ENCODE peak calls at places on chromosomes 2 and 18, in four cellular contexts. N is lung, S is brain microvascular endothelial cell, K is psoas muscle. W is an unnamed sample.

GRCh38 chr2:19337742-19338141 is 20.7 kb downstream of the OSR1 start:
- DNase-seq in N (no peak), S (no peak), K (no peak), W (no peak)

GRCh38 chr2:143909577-143909976 is 610.3 kb downstream of the ZEB2 start:
- DNase-seq in N (no peak), S (no peak), K (no peak), W (no peak)

GRCh38 chr2:237306083-237306786 is 107.7 kb downstream of the COL6A3 start:
- DNase-seq in N (no peak), S (peak; percentile 83), K (no peak), W (no peak)

GRCh38 chr2:129748250-129748649 is 231.2 kb upstream of the RAB6C start:
- DNase-seq in N (no peak), S (no peak), K (no peak), W (no peak)

GRCh38 chr2:15533860-15534480 is 27.2 kb downstream of the NBAS start:
- DNase-seq in N (no peak), S (no peak), K (no peak), W (no peak)

GRCh38 chr2:122885436-122885835 is 1130.0 kb downstream of the TSN start:
- DNase-seq in N (no peak), S (no peak), K (no peak), W (no peak)

GRCh38 chr2:54428401-54428800 is 27.7 kb upstream of the SPTBN1 start:
- DNase-seq in N (no peak), S (no peak), K (peak; percentile 33), W (no peak)

GRCh38 chr2:106531676-106532075 is 44.5 kb downstream of the CD8B2 start:
- DNase-seq in N (no peak), S (peak; percentile 10), K (no peak), W (no peak)

GRCh38 chr2:216568563-216568962 is 64.7 kb upstream of the IGFBP2 start:
- DNase-seq in N (no peak), S (no peak), K (no peak), W (no peak)

GRCh38 chr2:150274108-150274507 is 213.4 kb downstream of the RND3 start:
- DNase-seq in N (no peak), S (peak; percentile 9), K (no peak), W (no peak)

GRCh38 chr18:79526468-79527460 is 131.0 kb downstream of the NFATC1 start:
- DNase-seq in N (peak; percentile 38), S (no peak), K (no peak), W (no peak)

GRCh38 chr2:241865957-241866858 is 3.3 kb upstream of the RTP5 start:
- DNase-seq in N (no peak), S (no peak), K (peak; percentile 12), W (no peak)

GRCh38 chr2:172021955-172022354 is 22.2 kb downstream of the METAP1D start:
- DNase-seq in N (no peak), S (peak; percentile 54), K (no peak), W (no peak)

GRCh38 chr2:149606251-149606811 is 18.8 kb upstream of the MMADHC start:
- DNase-seq in N (no peak), S (peak; percentile 32), K (no peak), W (no peak)

GRCh38 chr2:212032536-212033219 is 505.9 kb downstream of the ERBB4 start:
- DNase-seq in N (no peak), S (peak; percentile 42), K (no peak), W (no peak)

GRCh38 chr2:134248913-134249312 is 5.0 kb upstream of the MGAT5 start:
- DNase-seq in N (no peak), S (no peak), K (no peak), W (no peak)

DNA sequence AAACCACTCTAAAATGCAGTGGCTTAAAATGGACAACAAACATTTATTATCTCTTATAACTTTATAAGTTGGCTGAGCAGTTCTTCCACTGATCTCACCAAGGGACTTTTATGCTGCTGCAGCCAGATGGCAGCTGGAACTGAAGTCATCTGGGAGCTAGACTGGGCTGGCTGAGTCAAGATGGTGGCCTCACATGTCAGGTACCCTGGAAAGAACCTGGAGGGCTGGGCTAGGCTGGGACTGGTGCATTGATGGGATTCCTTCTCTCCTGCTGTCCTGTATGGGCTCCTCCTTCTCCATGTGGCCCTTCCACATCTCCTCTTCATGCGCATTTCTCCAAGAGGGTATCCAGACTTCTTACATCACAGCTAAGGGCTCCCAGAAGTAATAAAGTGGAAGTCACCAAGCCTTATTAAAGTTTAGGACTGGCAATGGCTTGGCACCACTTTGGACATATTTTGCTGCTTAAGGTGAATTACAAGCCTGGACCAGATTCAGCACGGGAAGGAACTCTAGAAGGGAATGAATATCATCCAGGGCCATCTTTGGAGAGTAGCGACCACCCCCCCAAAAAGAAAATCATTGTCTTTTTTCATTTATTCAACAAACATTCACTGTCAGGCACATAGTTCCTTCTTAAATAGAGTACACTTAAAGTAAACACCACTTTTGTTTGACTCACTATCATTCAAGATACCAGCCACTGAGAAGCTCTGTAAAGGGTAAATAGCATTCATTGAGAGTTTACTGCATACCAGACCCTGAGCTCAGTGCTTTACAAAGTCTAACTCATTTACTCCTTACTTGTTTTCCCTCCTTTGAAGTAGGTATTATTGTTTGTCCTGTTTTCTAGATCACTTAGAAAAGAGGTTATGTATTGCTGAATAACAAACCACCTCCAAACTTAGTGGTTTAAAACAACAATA is 138.0 kb downstream of the ZFP36L2 start:
- DNase-seq in N (no peak), S (no peak), K (no peak), W (no peak)
- H3K27ac ChIP-seq in N (no peak overlapping the region), S (peak overlapping the region; percentile 54), K (peak overlapping the region; percentile 80), W (no peak overlapping the region)

GRCh38 chr18:67514465-67514864 is 2.1 kb downstream of the DSEL start:
- DNase-seq in N (no peak), S (no peak), K (no peak), W (no peak)
- H3K27ac ChIP-seq in N (no peak overlapping the region), S (no peak overlapping the region), K (no peak overlapping the region), W (no peak overlapping the region)

DNA sequence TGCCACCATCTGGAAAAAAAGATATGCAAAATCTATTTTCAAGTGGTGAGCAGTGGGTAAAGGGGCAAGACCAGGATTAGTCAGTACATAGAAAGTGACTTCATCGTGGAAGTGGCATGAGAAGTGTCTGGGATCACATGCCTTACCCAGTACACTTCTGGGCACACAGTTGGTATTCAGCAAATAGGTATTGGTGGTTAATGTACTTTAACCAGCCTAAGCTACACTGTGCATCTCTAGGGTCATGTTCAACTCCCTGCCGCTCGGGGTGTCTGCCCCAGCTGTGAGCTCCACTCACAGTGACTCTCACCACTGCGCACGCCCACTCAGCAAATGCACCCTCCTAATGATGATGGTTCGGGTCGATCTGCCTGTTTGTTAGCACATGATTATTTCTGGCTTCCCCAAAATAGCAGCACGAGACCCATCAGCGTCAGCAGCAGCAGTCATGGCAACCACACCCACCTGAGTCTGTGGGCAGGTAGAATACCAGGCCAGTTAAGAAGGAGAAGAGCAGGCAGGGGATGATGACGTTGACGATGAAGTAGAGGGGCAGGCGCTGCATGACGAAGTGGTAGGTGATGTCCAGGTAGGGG is 11.1 kb downstream of the CHRNA1 start:
- DNase-seq in N (no peak), S (no peak), K (no peak), W (peak; percentile 31)
- H3K27ac ChIP-seq in N (no peak overlapping the region), S (no peak overlapping the region), K (no peak overlapping the region), W (no peak overlapping the region)

DNA sequence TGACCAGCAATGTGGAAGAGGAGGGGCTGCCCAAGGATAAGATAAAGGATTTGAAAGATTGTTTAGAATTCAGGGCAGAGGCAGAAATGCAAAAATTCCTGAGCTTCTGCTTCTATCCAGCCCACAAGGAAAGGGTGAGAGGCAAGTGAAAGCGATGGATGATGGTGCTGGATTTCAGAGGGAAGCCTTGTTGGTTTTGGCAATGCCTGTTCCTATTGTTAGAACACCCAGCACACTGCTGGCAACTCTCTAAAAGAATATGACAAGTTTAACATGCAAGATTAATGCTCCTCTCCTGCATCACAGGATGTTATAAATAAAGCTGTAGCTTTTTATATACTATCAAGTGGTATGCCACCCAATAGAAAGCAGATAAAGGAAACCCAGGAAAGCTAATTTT is 92.6 kb downstream of the ZNF385B start:
- DNase-seq in N (no peak), S (peak; percentile 20), K (no peak), W (no peak)
- H3K27ac ChIP-seq in N (no peak overlapping the region), S (no peak overlapping the region), K (peak overlapping the region; percentile 33), W (no peak overlapping the region)

GRCh38 chr2:79946046-79946445 is 358.5 kb downstream of the LRRTM1 start:
- DNase-seq in N (no peak), S (no peak), K (no peak), W (no peak)

GRCh38 chr2:79952561-79952960 is 352.0 kb downstream of the LRRTM1 start:
- DNase-seq in N (no peak), S (no peak), K (no peak), W (no peak)

GRCh38 chr2:79944205-79944604 is 360.3 kb downstream of the LRRTM1 start:
- DNase-seq in N (no peak), S (no peak), K (no peak), W (no peak)

DNA sequence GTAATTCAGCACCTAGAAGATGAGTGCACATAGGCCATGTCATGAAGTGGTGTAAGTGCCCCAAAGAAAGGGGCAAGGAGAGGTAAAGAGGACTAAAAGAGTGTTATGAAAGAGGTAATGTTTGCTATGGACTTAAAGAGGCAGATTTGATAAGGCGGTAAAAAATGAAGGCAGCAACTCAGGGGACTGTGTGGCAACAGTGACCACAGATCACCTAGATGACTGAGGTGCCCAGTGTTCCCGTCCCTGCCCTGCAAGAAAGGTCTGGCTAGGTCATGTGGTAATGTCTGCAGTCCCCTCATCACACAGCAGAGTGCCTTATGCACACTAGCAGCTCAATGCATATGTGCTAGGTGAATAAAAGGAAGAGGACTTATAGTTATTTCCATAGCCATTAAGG is 356.8 kb downstream of the LRRTM1 start:
- DNase-seq in N (no peak), S (no peak), K (no peak), W (no peak)
- H3K27ac ChIP-seq in N (no peak overlapping the region), S (no peak overlapping the region), K (no peak overlapping the region), W (no peak overlapping the region)

GRCh38 chr18:58894937-58895336 is 30.3 kb downstream of the ZNF532 start:
- DNase-seq in N (no peak), S (no peak), K (no peak), W (no peak)
- H3K27ac ChIP-seq in N (no peak overlapping the region), S (no peak overlapping the region), K (peak overlapping the region; percentile 27), W (no peak overlapping the region)

DNA sequence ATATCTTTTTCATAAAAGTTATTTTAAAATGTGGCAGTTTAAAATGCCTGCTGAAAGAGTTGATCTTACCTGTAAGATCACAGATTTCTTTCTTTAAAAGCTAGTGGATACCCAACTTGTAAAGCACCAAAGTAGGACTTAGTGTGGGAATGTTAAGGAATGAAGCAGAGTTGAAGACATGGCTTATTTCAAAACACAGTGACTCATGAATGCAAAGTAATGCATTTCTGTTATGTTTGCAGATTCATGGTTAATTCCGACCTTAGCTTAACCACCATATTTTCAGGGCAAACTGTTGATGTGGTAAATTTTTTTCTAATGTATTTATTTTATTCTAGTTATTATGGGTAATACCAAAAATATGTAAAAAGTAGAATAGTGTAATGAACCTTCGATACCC is 206.8 kb upstream of the FOSL2 start:
- DNase-seq in N (no peak), S (peak; percentile 39), K (no peak), W (no peak)
- H3K27ac ChIP-seq in N (no peak overlapping the region), S (peak overlapping the region; percentile 31), K (no peak overlapping the region), W (no peak overlapping the region)

W was measured in effector memory CD4-positive, alpha-beta T cell.